ENCODE peak calls at places on chromosomes 16 and 17, in five cellular contexts. O, A, H, M and N are unnamed samples.
A peak's percentile ranks its signal among the peaks of the same experiment; 100 is the strongest.

GRCh38 chr17:57597531-57598453 is 147.3 kb downstream of the CCDC182 start:
- DNase-seq in O (peak; percentile 69), A (peak; percentile 82), H (peak; percentile 49), M (peak; percentile 87), N (peak; percentile 82)

GRCh38 chr17:82864721-82865240 is 25.0 kb upstream of the ZNF750 start:
- DNase-seq in O (no peak), A (no peak), H (no peak), M (no peak), N (no peak)

GRCh38 chr17:77466596-77467223 is 325.9 kb downstream of the SEC14L1 start:
- DNase-seq in O (no peak), A (no peak), H (no peak), M (peak; percentile 25), N (no peak)

GRCh38 chr17:80931421-80932265 is 60.0 kb upstream of the CHMP6 start:
- DNase-seq in O (peak; percentile 67), A (peak; percentile 75), H (peak; percentile 34), M (peak; percentile 96), N (peak; percentile 80)

GRCh38 chr17:606501-607243 is 108.0 kb downstream of the VPS53 start:
- DNase-seq in O (no peak), A (peak; percentile 46), H (no peak), M (no peak), N (peak; percentile 47)

GRCh38 chr17:77456271-77456950 is 315.6 kb downstream of the SEC14L1 start:
- DNase-seq in O (no peak), A (no peak), H (no peak), M (no peak), N (no peak)

GRCh38 chr16:81786321-81786720 is 7.2 kb downstream of the PLCG2 start:
- DNase-seq in O (no peak), A (peak; percentile 6), H (no peak), M (peak; percentile 83), N (no peak)

GRCh38 chr16:87765776-87766484 is at the start of gene KLHDC4:
- DNase-seq in O (peak; percentile 81), A (peak; percentile 82), H (peak; percentile 49), M (peak; percentile 92), N (peak; percentile 89)

GRCh38 chr16:77585379-77585778 is 136.9 kb upstream of the NUDT7 start:
- DNase-seq in O (no peak), A (peak; percentile 41), H (no peak), M (no peak), N (peak; percentile 73)

GRCh38 chr16:5903797-5904196 is 806.2 kb upstream of the EEF2KMT start:
- DNase-seq in O (no peak), A (no peak), H (no peak), M (no peak), N (no peak)

GRCh38 chr16:59148756-59149155 is 414.6 kb upstream of the GOT2 start:
- DNase-seq in O (no peak), A (no peak), H (no peak), M (no peak), N (no peak)

GRCh38 chr16:27286446-27286845 is 17.9 kb upstream of the NSMCE1 start:
- DNase-seq in O (no peak), A (peak; percentile 97), H (no peak), M (no peak), N (peak; percentile 80)

GRCh38 chr16:50861926-50862325 is 120.0 kb downstream of the CYLD start:
- DNase-seq in O (no peak), A (peak; percentile 81), H (no peak), M (no peak), N (no peak)

DNA sequence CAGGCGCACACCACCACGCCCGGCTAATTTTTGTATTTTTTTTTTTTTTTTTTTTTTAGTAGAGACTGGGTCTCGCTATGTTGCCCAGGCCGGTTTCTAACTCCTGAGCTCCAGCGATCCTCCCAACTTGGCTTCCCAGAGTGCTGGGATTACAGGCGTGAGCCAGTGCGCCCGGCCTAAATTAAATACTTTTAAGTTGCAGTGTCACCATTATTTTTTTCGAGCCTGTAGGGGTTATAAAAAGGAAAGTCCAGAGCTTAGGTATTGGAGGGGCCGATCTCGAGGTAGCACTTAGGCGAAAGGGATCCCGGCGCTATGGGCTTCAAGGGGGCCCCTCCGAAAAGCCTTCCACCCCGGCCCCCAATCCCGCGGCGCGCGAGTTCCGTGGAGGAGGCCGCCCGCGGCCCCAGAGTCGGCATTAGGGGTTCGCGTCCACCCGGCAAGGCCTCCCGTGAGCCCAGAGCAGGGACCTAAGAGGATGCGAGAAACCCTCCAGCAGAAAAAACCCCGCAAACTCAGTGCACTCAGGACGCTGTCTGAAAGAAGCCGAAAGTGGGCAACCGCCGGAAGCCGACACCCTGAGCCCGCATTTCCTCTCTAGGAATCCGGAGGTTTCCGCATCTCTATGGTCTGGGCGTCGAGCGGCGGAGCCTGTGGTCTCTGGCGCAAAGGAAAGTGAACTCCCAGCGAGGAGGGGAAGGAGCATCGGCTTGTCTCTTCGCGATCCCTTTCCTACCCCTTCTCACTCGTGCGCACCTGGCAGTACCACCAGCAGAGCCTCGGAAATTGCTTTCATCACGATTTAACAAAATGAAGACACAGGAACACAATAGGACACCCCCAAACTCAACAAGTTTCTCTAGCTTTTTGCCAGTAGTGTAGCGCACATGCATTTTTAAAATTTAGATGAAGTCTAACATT is 14.1 kb upstream of the RGS9 start:
- DNase-seq in O (peak; percentile 88), A (peak; percentile 90), H (peak; percentile 69), M (peak; percentile 96), N (peak; percentile 91)
- H3K18ac ChIP-seq in O (no peak overlapping the region), A (peak overlapping the region; percentile 97), H (no peak overlapping the region), M (peak overlapping the region; percentile 99), N (peak overlapping the region; percentile 19)

GRCh38 chr17:50057521-50057991 is 1.6 kb downstream of the ITGA3 start:
- DNase-seq in O (no peak), A (no peak), H (no peak), M (no peak), N (no peak)
- H3K18ac ChIP-seq in O (no peak overlapping the region), A (no peak overlapping the region), H (no peak overlapping the region), M (no peak overlapping the region), N (peak overlapping the region; percentile 40)

GRCh38 chr17:43645450-43645764 is 16.3 kb downstream of the MEOX1 start:
- DNase-seq in O (no peak), A (no peak), H (no peak), M (no peak), N (no peak)

GRCh38 chr17:43645765-43646481 is 15.8 kb downstream of the MEOX1 start:
- DNase-seq in O (no peak), A (no peak), H (no peak), M (no peak), N (peak; percentile 51)

GRCh38 chr17:43637563-43638323 is 24.0 kb downstream of the MEOX1 start:
- DNase-seq in O (no peak), A (peak; percentile 18), H (no peak), M (no peak), N (no peak)

GRCh38 chr17:43644081-43644480 is 17.6 kb downstream of the MEOX1 start:
- DNase-seq in O (no peak), A (no peak), H (no peak), M (no peak), N (no peak)

DNA sequence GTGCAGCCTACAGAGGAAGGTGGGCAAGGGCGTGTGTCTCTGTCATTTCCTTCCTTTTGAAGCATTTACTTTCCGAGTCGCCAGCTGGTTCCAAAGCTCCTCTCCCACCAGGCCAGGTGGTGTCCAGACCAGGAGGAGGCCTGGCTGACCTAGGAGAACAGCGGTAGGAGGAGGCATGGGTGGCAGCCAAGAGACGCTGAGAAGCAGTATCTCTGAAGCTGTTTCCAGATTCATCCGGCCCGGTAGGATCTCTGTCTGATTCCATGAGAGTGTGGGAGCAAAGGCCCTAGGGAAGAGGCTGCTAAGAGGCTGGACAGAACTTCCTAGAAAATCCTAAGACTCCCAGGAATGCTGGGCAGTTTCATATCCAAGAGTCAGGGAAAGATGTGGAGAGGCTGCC is 20.3 kb downstream of the MEOX1 start:
- DNase-seq in O (no peak), A (no peak), H (no peak), M (no peak), N (no peak)
- H3K18ac ChIP-seq in O (no peak overlapping the region), A (no peak overlapping the region), H (no peak overlapping the region), M (no peak overlapping the region), N (no peak overlapping the region)

DNA sequence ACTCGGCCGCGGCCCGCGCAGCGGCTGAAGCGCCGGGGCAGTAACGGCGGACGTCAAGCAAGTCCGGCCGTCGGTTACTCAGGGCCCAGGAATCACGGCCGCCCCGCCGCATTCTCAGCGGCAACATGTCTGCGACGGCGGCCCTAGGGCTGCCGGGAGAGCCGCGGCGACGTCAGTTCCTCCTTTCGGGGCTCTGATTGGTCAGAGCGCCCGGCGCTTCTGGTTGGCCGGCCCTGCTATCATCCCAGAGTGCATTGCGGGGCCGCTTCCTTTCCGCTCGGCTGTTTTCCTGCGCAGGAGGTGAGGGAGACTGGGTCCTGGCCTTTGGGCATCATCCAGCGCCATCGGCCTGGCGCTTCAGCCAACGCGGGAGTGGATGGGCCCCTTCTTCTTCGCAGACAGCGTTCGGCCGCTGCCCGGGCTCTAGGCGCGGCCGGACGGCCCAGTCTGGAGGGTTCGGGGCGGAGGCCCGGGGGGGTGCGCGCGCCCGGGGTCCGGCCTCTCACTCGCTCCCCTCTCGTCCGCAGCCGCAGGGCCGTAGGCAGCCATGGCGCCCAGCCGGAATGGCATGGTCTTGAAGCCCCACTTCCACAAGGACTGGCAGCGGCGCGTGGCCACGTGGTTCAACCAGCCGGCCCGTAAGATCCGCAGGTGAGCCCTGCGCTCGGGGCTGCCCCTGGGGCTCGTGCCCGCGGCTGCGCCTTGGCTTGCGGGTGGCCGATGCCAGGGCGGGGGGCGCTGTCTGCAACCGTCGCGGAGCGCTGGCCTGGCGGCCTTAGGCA is at the start of gene RPL13:
- DNase-seq in O (peak; percentile 90), A (peak; percentile 94), H (peak; percentile 81), M (peak; percentile 98), N (peak; percentile 98)
- H3K18ac ChIP-seq in O (peak within 1 kb of the TSS; percentile 99), A (peak within 1 kb of the TSS; percentile 10), H (peak within 1 kb of the TSS; percentile 87), M (peak within 1 kb of the TSS; percentile 94), N (peak within 1 kb of the TSS; percentile 93)

GRCh38 chr17:38794221-38794620 is 5.1 kb downstream of the PIP4K2B start:
- DNase-seq in O (no peak), A (no peak), H (no peak), M (no peak), N (no peak)

GRCh38 chr17:38797091-38797490 is 2.3 kb downstream of the PIP4K2B start:
- DNase-seq in O (no peak), A (peak; percentile 55), H (no peak), M (no peak), N (peak; percentile 59)

GRCh38 chr17:38798614-38799500 is 499 bp downstream of the PIP4K2B start:
- DNase-seq in O (peak; percentile 17), A (peak; percentile 35), H (no peak), M (peak; percentile 57), N (peak; percentile 67)

GRCh38 chr17:38797828-38798227 is 1.5 kb downstream of the PIP4K2B start:
- DNase-seq in O (no peak), A (peak; percentile 18), H (no peak), M (no peak), N (peak; percentile 14)

DNA sequence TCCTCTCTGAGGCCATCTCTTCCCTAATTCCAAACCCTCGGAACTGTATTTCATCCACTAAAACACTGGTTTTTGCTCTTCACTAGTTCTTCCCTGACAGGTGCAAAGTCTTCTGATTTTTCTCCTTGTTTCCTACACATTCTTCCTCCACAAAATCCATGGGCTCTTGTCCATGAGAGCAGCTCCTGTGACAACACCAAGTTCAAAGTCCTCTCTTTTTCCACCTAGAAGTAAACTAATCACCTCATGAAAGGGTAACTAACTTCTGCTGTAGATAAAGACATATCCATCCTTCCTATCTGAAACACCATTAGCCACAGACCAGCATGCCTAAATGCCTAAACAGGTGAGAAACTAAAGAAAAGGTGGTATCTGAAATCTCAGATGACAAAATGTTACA is 2.9 kb downstream of the PIP4K2B start:
- DNase-seq in O (no peak), A (no peak), H (no peak), M (no peak), N (no peak)
- H3K18ac ChIP-seq in O (no peak overlapping the region), A (no peak overlapping the region), H (no peak overlapping the region), M (no peak overlapping the region), N (no peak overlapping the region)